ENCODE peak calls at places on chromosomes 1 and 21, in seven cellular contexts. One of them, this sample, is unnamed.

GRCh38 chr1:178284059-178284458 is 190.2 kb downstream of the RASAL2 start:
- DNase-seq in colonic mucosa: no peak
- DNase-seq in body of pancreas: no peak
- DNase-seq in bronchial epithelial cell: no peak
- DNase-seq in cardiac muscle cell: no peak
- DNase-seq in omental fat pad: no peak
- DNase-seq in tibial artery: no peak
- DNase-seq in this sample: no peak

GRCh38 chr1:207626972-207627337 is 18.0 kb upstream of the CR1L start:
- DNase-seq in colonic mucosa: no peak
- DNase-seq in body of pancreas: no peak
- DNase-seq in bronchial epithelial cell: no peak
- DNase-seq in cardiac muscle cell: no peak
- DNase-seq in omental fat pad: no peak
- DNase-seq in tibial artery: no peak
- DNase-seq in this sample: no peak

GRCh38 chr1:8525291-8526275 is 207.7 kb downstream of the SLC45A1 start:
- DNase-seq in colonic mucosa: peak
- DNase-seq in body of pancreas: peak
- DNase-seq in bronchial epithelial cell: peak
- DNase-seq in cardiac muscle cell: peak
- DNase-seq in omental fat pad: peak
- DNase-seq in tibial artery: peak
- DNase-seq in this sample: peak

GRCh38 chr1:38210612-38211177 is 164.1 kb upstream of the POU3F1 start:
- DNase-seq in colonic mucosa: no peak
- DNase-seq in body of pancreas: no peak
- DNase-seq in bronchial epithelial cell: no peak
- DNase-seq in cardiac muscle cell: no peak
- DNase-seq in omental fat pad: no peak
- DNase-seq in tibial artery: no peak
- DNase-seq in this sample: no peak

GRCh38 chr1:67460648-67461500 is 30.7 kb upstream of the SERBP1 start:
- DNase-seq in colonic mucosa: no peak
- DNase-seq in body of pancreas: no peak
- DNase-seq in bronchial epithelial cell: peak
- DNase-seq in cardiac muscle cell: peak
- DNase-seq in omental fat pad: no peak
- DNase-seq in tibial artery: peak
- DNase-seq in this sample: no peak

GRCh38 chr1:169012416-169012815 is 94.1 kb upstream of the ATP1B1 start:
- DNase-seq in colonic mucosa: no peak
- DNase-seq in body of pancreas: no peak
- DNase-seq in bronchial epithelial cell: no peak
- DNase-seq in cardiac muscle cell: no peak
- DNase-seq in omental fat pad: no peak
- DNase-seq in tibial artery: no peak
- DNase-seq in this sample: no peak

GRCh38 chr1:62247391-62248168 is 52.9 kb downstream of the L1TD1 start:
- DNase-seq in colonic mucosa: no peak
- DNase-seq in body of pancreas: no peak
- DNase-seq in bronchial epithelial cell: no peak
- DNase-seq in cardiac muscle cell: peak
- DNase-seq in omental fat pad: no peak
- DNase-seq in tibial artery: no peak
- DNase-seq in this sample: no peak

GRCh38 chr21:42276076-42276475 is 39.1 kb downstream of the TFF3 start:
- DNase-seq in colonic mucosa: no peak
- DNase-seq in body of pancreas: no peak
- DNase-seq in bronchial epithelial cell: no peak
- DNase-seq in cardiac muscle cell: no peak
- DNase-seq in omental fat pad: no peak
- DNase-seq in tibial artery: no peak
- DNase-seq in this sample: no peak

GRCh38 chr1:33433509-33434362 is 2.8 kb upstream of the PHC2 start:
- DNase-seq in colonic mucosa: peak
- DNase-seq in body of pancreas: peak
- DNase-seq in bronchial epithelial cell: peak
- DNase-seq in cardiac muscle cell: no peak
- DNase-seq in omental fat pad: peak
- DNase-seq in tibial artery: peak
- DNase-seq in this sample: no peak

GRCh38 chr21:19603011-19603593 is 1199.5 kb upstream of the TMPRSS15 start:
- DNase-seq in colonic mucosa: no peak
- DNase-seq in body of pancreas: no peak
- DNase-seq in bronchial epithelial cell: no peak
- DNase-seq in cardiac muscle cell: no peak
- DNase-seq in omental fat pad: no peak
- DNase-seq in tibial artery: no peak
- DNase-seq in this sample: no peak

GRCh38 chr1:7513081-7513480 is 258.0 kb upstream of the VAMP3 start:
- DNase-seq in colonic mucosa: no peak
- DNase-seq in body of pancreas: no peak
- DNase-seq in bronchial epithelial cell: no peak
- DNase-seq in cardiac muscle cell: no peak
- DNase-seq in omental fat pad: no peak
- DNase-seq in tibial artery: no peak
- DNase-seq in this sample: no peak

GRCh38 chr1:150258275-150258666 is 697 bp downstream of the CA14 start:
- DNase-seq in colonic mucosa: no peak
- DNase-seq in body of pancreas: no peak
- DNase-seq in bronchial epithelial cell: no peak
- DNase-seq in cardiac muscle cell: peak
- DNase-seq in omental fat pad: no peak
- DNase-seq in tibial artery: no peak
- DNase-seq in this sample: no peak

GRCh38 chr1:205826407-205826806 is 13.4 kb upstream of the SLC41A1 start:
- DNase-seq in colonic mucosa: no peak
- DNase-seq in body of pancreas: no peak
- DNase-seq in bronchial epithelial cell: no peak
- DNase-seq in cardiac muscle cell: peak
- DNase-seq in omental fat pad: no peak
- DNase-seq in tibial artery: no peak
- DNase-seq in this sample: no peak

GRCh38 chr1:200353232-200353631 is 56.6 kb downstream of the ZNF281 start:
- DNase-seq in colonic mucosa: no peak
- DNase-seq in body of pancreas: no peak
- DNase-seq in bronchial epithelial cell: no peak
- DNase-seq in cardiac muscle cell: no peak
- DNase-seq in omental fat pad: no peak
- DNase-seq in tibial artery: no peak
- DNase-seq in this sample: no peak

GRCh38 chr1:8409107-8409506 is 91.2 kb downstream of the SLC45A1 start:
- DNase-seq in colonic mucosa: no peak
- DNase-seq in body of pancreas: no peak
- DNase-seq in bronchial epithelial cell: peak
- DNase-seq in cardiac muscle cell: peak
- DNase-seq in omental fat pad: no peak
- DNase-seq in tibial artery: no peak
- DNase-seq in this sample: no peak

GRCh38 chr1:155079210-155079486 is 511 bp downstream of the EFNA3 start:
- DNase-seq in colonic mucosa: no peak
- DNase-seq in body of pancreas: no peak
- DNase-seq in bronchial epithelial cell: no peak
- DNase-seq in cardiac muscle cell: no peak
- DNase-seq in omental fat pad: no peak
- DNase-seq in tibial artery: no peak
- DNase-seq in this sample: no peak

GRCh38 chr1:87918398-87918797 is 589.7 kb downstream of the LMO4 start:
- DNase-seq in colonic mucosa: no peak
- DNase-seq in body of pancreas: no peak
- DNase-seq in bronchial epithelial cell: no peak
- DNase-seq in cardiac muscle cell: no peak
- DNase-seq in omental fat pad: no peak
- DNase-seq in tibial artery: no peak
- DNase-seq in this sample: no peak

GRCh38 chr1:203304391-203304918 is 864 bp upstream of the BTG2 start:
- DNase-seq in colonic mucosa: peak
- DNase-seq in body of pancreas: no peak
- DNase-seq in bronchial epithelial cell: no peak
- DNase-seq in cardiac muscle cell: no peak
- DNase-seq in omental fat pad: no peak
- DNase-seq in tibial artery: peak
- DNase-seq in this sample: no peak

GRCh38 chr1:206430031-206430983 is 40.0 kb upstream of the IKBKE start:
- DNase-seq in colonic mucosa: no peak
- DNase-seq in body of pancreas: no peak
- DNase-seq in bronchial epithelial cell: peak
- DNase-seq in cardiac muscle cell: no peak
- DNase-seq in omental fat pad: no peak
- DNase-seq in tibial artery: no peak
- DNase-seq in this sample: no peak

GRCh38 chr1:107727866-107728265 is 237.1 kb downstream of the VAV3 start:
- DNase-seq in colonic mucosa: no peak
- DNase-seq in body of pancreas: no peak
- DNase-seq in bronchial epithelial cell: no peak
- DNase-seq in cardiac muscle cell: no peak
- DNase-seq in omental fat pad: no peak
- DNase-seq in tibial artery: no peak
- DNase-seq in this sample: no peak

GRCh38 chr1:90550616-90551406 is 166.3 kb downstream of the BARHL2 start:
- DNase-seq in colonic mucosa: no peak
- DNase-seq in body of pancreas: no peak
- DNase-seq in bronchial epithelial cell: no peak
- DNase-seq in cardiac muscle cell: no peak
- DNase-seq in omental fat pad: no peak
- DNase-seq in tibial artery: no peak
- DNase-seq in this sample: no peak

GRCh38 chr1:237386362-237387143 is 344.6 kb downstream of the RYR2 start:
- DNase-seq in colonic mucosa: no peak
- DNase-seq in body of pancreas: no peak
- DNase-seq in bronchial epithelial cell: peak
- DNase-seq in cardiac muscle cell: peak
- DNase-seq in omental fat pad: no peak
- DNase-seq in tibial artery: no peak
- DNase-seq in this sample: no peak
- TF ChIP-seq CTCF in colonic mucosa: peak
- TF ChIP-seq CTCF in body of pancreas: peak
- TF ChIP-seq CTCF in bronchial epithelial cell: peak
- TF ChIP-seq CTCF in cardiac muscle cell: peak
- TF ChIP-seq CTCF in omental fat pad: no peak
- TF ChIP-seq CTCF in tibial artery: peak
- TF ChIP-seq CTCF in this sample: peak

GRCh38 chr21:24896735-24897124 is 710.6 kb downstream of the MRPL39 start:
- DNase-seq in colonic mucosa: no peak
- DNase-seq in body of pancreas: no peak
- DNase-seq in bronchial epithelial cell: no peak
- DNase-seq in cardiac muscle cell: no peak
- DNase-seq in omental fat pad: no peak
- DNase-seq in tibial artery: no peak
- DNase-seq in this sample: no peak

GRCh38 chr21:24899138-24899537 is 708.1 kb downstream of the MRPL39 start:
- DNase-seq in colonic mucosa: no peak
- DNase-seq in body of pancreas: no peak
- DNase-seq in bronchial epithelial cell: no peak
- DNase-seq in cardiac muscle cell: no peak
- DNase-seq in omental fat pad: no peak
- DNase-seq in tibial artery: no peak
- DNase-seq in this sample: no peak

GRCh38 chr21:24894324-24894723 is 713.0 kb downstream of the MRPL39 start:
- DNase-seq in colonic mucosa: no peak
- DNase-seq in body of pancreas: no peak
- DNase-seq in bronchial epithelial cell: no peak
- DNase-seq in cardiac muscle cell: no peak
- DNase-seq in omental fat pad: no peak
- DNase-seq in tibial artery: no peak
- DNase-seq in this sample: no peak

GRCh38 chr21:24897883-24898282 is 709.4 kb downstream of the MRPL39 start:
- DNase-seq in colonic mucosa: no peak
- DNase-seq in body of pancreas: no peak
- DNase-seq in bronchial epithelial cell: no peak
- DNase-seq in cardiac muscle cell: no peak
- DNase-seq in omental fat pad: no peak
- DNase-seq in tibial artery: no peak
- DNase-seq in this sample: no peak

DNA sequence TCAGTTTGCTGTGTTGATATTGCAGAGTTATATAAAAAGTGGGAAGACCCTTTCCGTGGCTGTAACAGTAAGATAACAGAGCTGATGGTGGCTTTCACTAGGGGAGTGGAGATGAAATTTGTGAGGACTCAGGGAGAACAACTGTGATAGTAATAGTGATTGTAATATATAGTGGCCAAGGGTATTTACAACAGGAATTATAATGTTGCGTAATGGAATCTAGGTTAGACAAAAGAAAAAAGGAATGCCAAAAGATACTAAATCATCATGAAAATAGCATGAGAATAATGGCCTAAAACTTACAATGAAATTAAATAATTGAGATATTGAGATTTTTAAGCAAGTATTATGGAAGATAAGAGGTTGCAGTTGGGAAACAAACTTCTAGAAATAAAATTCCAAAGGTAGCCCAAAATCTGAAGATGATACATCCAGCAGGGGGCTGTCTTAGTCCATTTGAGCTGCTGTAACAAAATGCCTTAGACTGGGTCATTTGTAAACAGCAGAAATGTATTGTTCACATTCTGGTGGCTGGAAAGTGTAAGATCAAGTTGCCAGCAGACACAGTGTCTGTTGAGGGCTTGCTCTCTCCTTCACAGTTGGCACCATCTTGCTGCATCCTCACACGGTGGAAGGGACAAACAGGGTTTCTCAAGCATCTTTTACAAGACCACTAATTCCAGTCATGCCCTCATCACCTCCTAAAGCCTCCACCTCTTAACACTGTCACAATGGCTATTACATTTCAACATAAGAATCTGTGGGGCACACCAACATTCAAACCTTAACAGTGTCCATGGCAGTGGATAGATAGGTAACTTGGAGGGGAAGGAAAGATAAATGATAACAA is 711.2 kb downstream of the MRPL39 start:
- DNase-seq in colonic mucosa: no peak
- DNase-seq in body of pancreas: peak
- DNase-seq in bronchial epithelial cell: no peak
- DNase-seq in cardiac muscle cell: peak
- DNase-seq in omental fat pad: no peak
- DNase-seq in tibial artery: no peak
- DNase-seq in this sample: peak
- TF ChIP-seq CTCF in colonic mucosa: no peak
- TF ChIP-seq CTCF in body of pancreas: peak
- TF ChIP-seq CTCF in bronchial epithelial cell: no peak
- TF ChIP-seq CTCF in cardiac muscle cell: no peak
- TF ChIP-seq CTCF in omental fat pad: no peak
- TF ChIP-seq CTCF in tibial artery: no peak
- TF ChIP-seq CTCF in this sample: no peak

DNA sequence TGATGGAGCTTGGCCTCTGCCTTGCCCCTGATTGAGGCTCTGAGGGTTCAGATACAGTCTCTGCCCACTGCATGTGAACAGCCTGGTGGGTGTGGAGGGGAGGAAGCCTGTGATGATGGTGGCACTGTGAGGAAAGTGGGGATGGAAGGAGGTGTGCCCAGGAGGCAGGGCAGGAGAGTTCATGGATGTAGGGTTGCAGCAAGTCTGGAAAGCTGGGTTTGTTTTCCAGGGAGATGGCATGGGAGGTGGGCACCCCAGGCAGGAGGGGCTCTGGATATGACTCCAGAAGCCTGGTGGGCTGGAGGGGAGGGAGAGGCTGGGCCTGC is 63.2 kb downstream of the ADARB1 start:
- DNase-seq in colonic mucosa: no peak
- DNase-seq in body of pancreas: no peak
- DNase-seq in bronchial epithelial cell: no peak
- DNase-seq in cardiac muscle cell: no peak
- DNase-seq in omental fat pad: no peak
- DNase-seq in tibial artery: no peak
- DNase-seq in this sample: no peak
- TF ChIP-seq CTCF in colonic mucosa: no peak
- TF ChIP-seq CTCF in body of pancreas: no peak
- TF ChIP-seq CTCF in bronchial epithelial cell: no peak
- TF ChIP-seq CTCF in cardiac muscle cell: no peak
- TF ChIP-seq CTCF in omental fat pad: no peak
- TF ChIP-seq CTCF in tibial artery: no peak
- TF ChIP-seq CTCF in this sample: no peak

GRCh38 chr1:235918032-235918431 is 51.3 kb upstream of the LYST start:
- DNase-seq in colonic mucosa: no peak
- DNase-seq in body of pancreas: no peak
- DNase-seq in bronchial epithelial cell: no peak
- DNase-seq in cardiac muscle cell: no peak
- DNase-seq in omental fat pad: no peak
- DNase-seq in tibial artery: no peak
- DNase-seq in this sample: no peak
- TF ChIP-seq CTCF in colonic mucosa: no peak
- TF ChIP-seq CTCF in body of pancreas: no peak
- TF ChIP-seq CTCF in bronchial epithelial cell: no peak
- TF ChIP-seq CTCF in cardiac muscle cell: no peak
- TF ChIP-seq CTCF in omental fat pad: no peak
- TF ChIP-seq CTCF in tibial artery: no peak
- TF ChIP-seq CTCF in this sample: no peak